ENCODE peak calls at places on chromosomes 6 and 20, in four cellular contexts. M is ascending aorta, U is iPS-NIHi11, S is hippocampal formation. H is an unnamed sample.

GRCh38 chr6:86969573-86969972 is 32.2 kb downstream of the HTR1E start:
- DNase-seq in M (no peak), U (no peak), S (no peak), H (no peak)

GRCh38 chr6:88426005-88426404 is 259.9 kb upstream of the CNR1 start:
- DNase-seq in M (no peak), S (no peak), U (no peak), H (no peak)

GRCh38 chr20:59576216-59576953 is 28.0 kb upstream of the PHACTR3 start:
- DNase-seq in M (no peak), S (no peak), U (peak; percentile 43), H (no peak)

GRCh38 chr20:50496773-50497375 is 13.3 kb upstream of the PTPN1 start:
- DNase-seq in U (no peak), M (no peak), S (no peak), H (no peak)

GRCh38 chr6:72466971-72467566 is 154.8 kb upstream of the KCNQ5 start:
- DNase-seq in S (peak; percentile 19), M (no peak), U (no peak), H (no peak)

GRCh38 chr20:40286991-40287531 is 402.0 kb downstream of the MAFB start:
- DNase-seq in M (no peak), S (peak; percentile 2), U (no peak), H (no peak)

GRCh38 chr6:80029442-80029841 is 25.0 kb downstream of the TTK start:
- DNase-seq in S (no peak), U (no peak), M (no peak), H (no peak)

GRCh38 chr20:32278199-32278643 is 770 bp downstream of the KIF3B start:
- DNase-seq in S (no peak), U (no peak), M (no peak), H (no peak)

GRCh38 chr6:69097948-69098347 is 462.9 kb downstream of the ADGRB3 start:
- DNase-seq in U (no peak), S (no peak), M (no peak), H (no peak)

GRCh38 chr6:127459231-127459641 is at the start of gene KIAA0408:
- DNase-seq in M (no peak), U (peak; percentile 82), S (no peak), H (peak; percentile 60)

GRCh38 chr6:46655803-46656202 is 3.0 kb downstream of the SLC25A27 start:
- DNase-seq in M (no peak), S (no peak), U (peak; percentile 58), H (peak; percentile 59)

GRCh38 chr20:4810446-4811019 is 88.8 kb downstream of the PRND start:
- DNase-seq in U (no peak), S (no peak), M (no peak), H (no peak)

GRCh38 chr20:47250360-47250759 is 106.1 kb downstream of the ZMYND8 start:
- DNase-seq in M (no peak), U (no peak), S (no peak), H (no peak)

GRCh38 chr20:44416082-44416715 is 59.5 kb upstream of the TTPAL start:
- DNase-seq in S (no peak), M (no peak), U (no peak), H (no peak)

GRCh38 chr20:23282546-23282945 is 68.0 kb upstream of the NXT1 start:
- DNase-seq in U (no peak), S (no peak), M (no peak), H (no peak)

GRCh38 chr20:62346398-62347150 is 20.5 kb downstream of the LAMA5 start:
- DNase-seq in M (no peak), U (no peak), S (no peak), H (no peak)

GRCh38 chr6:154058963-154059680 is 20.1 kb downstream of the OPRM1 start:
- DNase-seq in U (no peak), S (no peak), M (no peak), H (no peak)

GRCh38 chr6:166251196-166251595 is 57.0 kb downstream of the PRR18 start:
- DNase-seq in U (no peak), S (no peak), M (no peak), H (no peak)

GRCh38 chr6:26094036-26094435 is 6.8 kb downstream of the HFE start:
- DNase-seq in M (no peak), S (no peak), U (no peak), H (no peak)

GRCh38 chr6:35765739-35766138 is 10.7 kb upstream of the CLPSL2 start:
- DNase-seq in M (no peak), S (no peak), U (no peak), H (no peak)

GRCh38 chr20:1473821-1474220 is 7.2 kb upstream of the NSFL1C start:
- DNase-seq in M (no peak), U (no peak), S (no peak), H (no peak)

GRCh38 chr6:77143659-77144447 is 319.4 kb downstream of the HTR1B start:
- DNase-seq in S (no peak), U (no peak), M (no peak), H (no peak)

GRCh38 chr6:44527191-44527960 is 139.9 kb downstream of the CDC5L start:
- DNase-seq in S (no peak), M (no peak), U (no peak), H (no peak)

GRCh38 chr6:133837801-133838349 is 51.0 kb upstream of the TCF21 start:
- DNase-seq in S (no peak), U (peak; percentile 77), M (no peak), H (no peak)

GRCh38 chr20:63087872-63088680 is 81.3 kb upstream of the BHLHE23 start:
- DNase-seq in U (peak; percentile 6), M (no peak), S (no peak), H (no peak)

GRCh38 chr6:90003941-90004340 is 109.7 kb downstream of the GJA10 start:
- DNase-seq in M (no peak), S (no peak), U (no peak), H (no peak)

GRCh38 chr6:67467341-67467740 is 1167.7 kb upstream of the ADGRB3 start:
- DNase-seq in U (no peak), M (no peak), S (no peak), H (no peak)